ENCODE peak calls at places on chromosomes 6 and 20, in five cellular contexts. P is foreskin keratinocyte, C is endothelial cell of umbilical vein, X is fibroblast of lung, Z is breast epithelium. B is an unnamed sample. For H3K4me1, the result is how much of the 10 kb centered on the place peaks cover.

GRCh38 chr6:44489912-44490604 is 102.6 kb downstream of the CDC5L start:
- DNase-seq in Z (peak), C (peak), X (peak), P (peak), B (peak)

GRCh38 chr20:2817341-2817726 is 1.2 kb downstream of the TMEM239 start:
- DNase-seq in X (no peak), P (no peak), Z (no peak), C (no peak), B (no peak)

GRCh38 chr6:53627391-53628218 is 38.0 kb downstream of the KLHL31 start:
- DNase-seq in Z (no peak), P (peak), X (no peak), C (no peak), B (no peak)

GRCh38 chr6:75345413-75345812 is 60.8 kb upstream of the TMEM30A start:
- DNase-seq in X (no peak), P (no peak), C (no peak), Z (no peak), B (no peak)

GRCh38 chr6:25334793-25335192 is 55.6 kb downstream of the CARMIL1 start:
- DNase-seq in Z (no peak), X (no peak), P (no peak), C (no peak), B (no peak)

GRCh38 chr6:125257351-125257750 is 44.4 kb downstream of the HDDC2 start:
- DNase-seq in Z (no peak), X (peak), P (no peak), C (no peak), B (no peak)

GRCh38 chr20:19609642-19610223 is 148.3 kb upstream of the RIN2 start:
- DNase-seq in P (peak), C (no peak), X (no peak), Z (no peak), B (no peak)

GRCh38 chr20:5041433-5041832 is 40.1 kb upstream of the SLC23A2 start:
- DNase-seq in X (peak), P (no peak), C (no peak), Z (no peak), B (no peak)

GRCh38 chr6:43665376-43665775 is 20.5 kb downstream of the RSPH9 start:
- DNase-seq in X (no peak), C (no peak), P (peak), Z (no peak), B (no peak)

GRCh38 chr6:49949062-49949461 is 14.9 kb downstream of the DEFB114 start:
- DNase-seq in X (no peak), C (no peak), Z (no peak), P (no peak), B (no peak)

GRCh38 chr20:1824177-1824576 is 71.0 kb upstream of the SIRPA start:
- DNase-seq in P (no peak), X (no peak), Z (no peak), C (no peak), B (no peak)

GRCh38 chr20:56171087-56172012 is 77.2 kb upstream of the MC3R start:
- DNase-seq in X (no peak), P (peak), Z (no peak), C (no peak), B (no peak)

GRCh38 chr6:80163754-80164187 is 57.3 kb downstream of the BCKDHB start:
- DNase-seq in P (peak), X (peak), Z (no peak), C (peak), B (no peak)

GRCh38 chr20:25272223-25273000 is 24.5 kb downstream of the PYGB start:
- DNase-seq in X (no peak), C (no peak), P (no peak), Z (peak), B (peak)

GRCh38 chr6:112503210-112503609 is 156.1 kb downstream of the RFPL4B start:
- DNase-seq in P (no peak), Z (no peak), X (no peak), C (peak), B (no peak)

GRCh38 chr6:159107451-159108260 is 61.5 kb upstream of the FNDC1 start:
- DNase-seq in C (no peak), Z (no peak), P (no peak), X (no peak), B (no peak)

GRCh38 chr6:85670573-85670972 is 27.9 kb upstream of the SYNCRIP start:
- DNase-seq in C (peak), X (peak), Z (no peak), P (peak), B (no peak)

GRCh38 chr6:7540595-7540994 is 876 bp upstream of the DSP start:
- DNase-seq in X (no peak), P (peak), C (no peak), Z (peak), B (no peak)

GRCh38 chr6:92271101-92271500 is 1148.3 kb downstream of the EPHA7 start:
- DNase-seq in X (no peak), Z (no peak), P (no peak), C (peak), B (no peak)

GRCh38 chr6:1607557-1608221 is 2.0 kb upstream of the FOXC1 start:
- DNase-seq in C (peak), X (no peak), Z (peak), P (no peak), B (no peak)

GRCh38 chr6:1610497-1611321 is 994 bp downstream of the FOXC1 start:
- DNase-seq in Z (no peak), P (peak), C (peak), X (peak), B (no peak)

GRCh38 chr6:1608222-1608975 is 1.3 kb upstream of the FOXC1 start:
- DNase-seq in X (peak), C (peak), Z (no peak), P (no peak), B (no peak)

GRCh38 chr6:1609662-1610496 is at the start of gene FOXC1:
- DNase-seq in P (peak), Z (peak), X (peak), C (peak), B (peak)

GRCh38 chr6:1608976-1609661 is 596 bp upstream of the FOXC1 start:
- DNase-seq in X (no peak), P (no peak), C (peak), Z (no peak), B (peak)
- H3K4me1 ChIP-seq in X (under half), P (under half), C (under half), Z (under half), B (under half)

GRCh38 chr6:15443119-15443518 is 197.2 kb downstream of the JARID2 start:
- DNase-seq in C (peak), P (peak), Z (no peak), X (peak), B (no peak)
- H3K4me1 ChIP-seq in C (under half), P (under half), Z (under half), X (under half), B (under half)

DNA sequence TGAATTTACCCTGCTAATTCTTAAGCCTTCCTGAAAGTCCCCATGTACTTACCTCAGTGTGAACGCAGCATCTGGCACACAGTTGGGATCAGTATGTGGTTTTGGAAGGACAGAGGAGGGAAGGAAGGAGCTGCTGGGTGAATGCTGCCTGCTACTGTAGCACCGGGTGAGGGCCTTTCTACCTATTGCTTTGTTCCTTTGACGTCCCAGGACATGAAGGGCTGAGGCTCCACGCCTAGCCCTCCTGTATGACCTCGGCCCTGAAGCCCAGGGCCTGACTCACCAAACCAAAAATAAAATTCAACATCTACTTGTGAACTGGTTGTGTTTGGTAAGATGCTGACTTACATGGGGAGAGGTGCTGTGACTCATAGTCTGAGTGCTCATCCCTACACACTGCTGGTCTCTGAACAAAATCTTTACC is 51.1 kb downstream of the ARID1B start:
- DNase-seq in Z (no peak), P (peak), X (peak), C (no peak), B (no peak)
- H3K4me1 ChIP-seq in Z (under half), P (under half), X (under half), C (under half), B (under half)

DNA sequence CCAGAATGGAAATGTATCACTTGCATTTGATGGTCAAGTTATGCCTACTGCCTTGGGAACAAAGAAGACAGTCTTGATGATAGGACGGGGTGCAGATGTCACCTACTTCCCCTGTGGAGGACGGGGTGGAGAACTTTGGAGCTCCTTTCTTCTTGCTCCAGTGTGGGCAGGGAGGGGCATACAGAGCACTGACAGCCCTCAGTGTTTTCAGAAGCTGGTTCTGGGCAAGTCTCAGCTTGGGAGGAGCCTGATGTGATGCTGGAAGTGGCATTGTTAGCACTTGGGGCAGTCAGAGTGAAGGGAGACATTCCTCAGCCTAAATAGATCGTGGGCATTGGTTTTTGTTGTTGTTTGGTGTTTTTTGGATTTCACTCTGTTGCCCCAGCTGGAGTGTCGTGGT is 59.7 kb downstream of the SYNJ2 start:
- DNase-seq in C (peak), X (no peak), Z (no peak), P (peak), B (no peak)
- H3K4me1 ChIP-seq in C (under half), X (under half), Z (under half), P (under half), B (under half)

GRCh38 chr6:31546339-31546961 is at the start of gene ATP6V1G2:
- DNase-seq in C (peak), P (peak), Z (peak), X (peak), B (peak)

GRCh38 chr6:31545291-31545690 is 1.1 kb downstream of the ATP6V1G2 start:
- DNase-seq in X (no peak), C (no peak), Z (no peak), P (no peak), B (no peak)

GRCh38 chr6:31547727-31548422 is 467 bp downstream of the NFKBIL1 start:
- DNase-seq in P (no peak), C (no peak), X (no peak), Z (no peak), B (no peak)

GRCh38 chr6:31546962-31547726 is at the start of gene NFKBIL1:
- DNase-seq in X (peak), Z (peak), P (peak), C (peak), B (peak)

DNA sequence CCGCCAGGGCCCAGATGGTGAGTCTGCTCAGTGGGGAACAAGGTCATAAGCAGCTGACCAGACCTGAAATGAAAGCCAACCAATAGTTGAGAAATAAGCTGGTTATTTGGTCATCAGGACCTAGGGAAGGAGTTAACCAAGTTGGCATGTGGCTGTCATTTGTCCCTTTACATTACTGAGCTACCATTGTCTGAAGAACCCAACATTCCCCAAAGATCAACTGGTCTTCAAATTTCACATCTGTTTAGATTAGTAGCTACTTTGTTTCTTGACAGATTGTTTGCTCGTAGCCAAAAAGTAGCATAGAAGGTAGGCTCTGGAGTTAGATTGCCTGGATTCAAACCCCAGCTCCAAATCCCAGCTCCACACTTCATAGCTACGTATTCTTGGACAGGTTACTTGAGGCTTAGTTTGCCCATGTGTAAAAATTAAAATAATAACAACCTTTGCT is 1.0 kb downstream of the NFKBIL1 start:
- DNase-seq in Z (no peak), X (no peak), P (no peak), C (no peak), B (no peak)
- H3K4me1 ChIP-seq in Z (under half), X (under half), P (under half), C (under half), B (under half)

GRCh38 chr20:61437280-61438206 is 185.5 kb downstream of the CDH4 start:
- DNase-seq in C (no peak), P (no peak), X (peak), Z (peak), B (no peak)
- H3K4me1 ChIP-seq in C (under half), P (under half), X (under half), Z (under half), B (under half)

GRCh38 chr20:63382551-63383300 is 21.6 kb upstream of the CHRNA4 start:
- DNase-seq in X (no peak), P (no peak), C (no peak), Z (no peak), B (no peak)
- H3K4me1 ChIP-seq in X (under half), P (under half), C (under half), Z (under half), B (under half)

DNA sequence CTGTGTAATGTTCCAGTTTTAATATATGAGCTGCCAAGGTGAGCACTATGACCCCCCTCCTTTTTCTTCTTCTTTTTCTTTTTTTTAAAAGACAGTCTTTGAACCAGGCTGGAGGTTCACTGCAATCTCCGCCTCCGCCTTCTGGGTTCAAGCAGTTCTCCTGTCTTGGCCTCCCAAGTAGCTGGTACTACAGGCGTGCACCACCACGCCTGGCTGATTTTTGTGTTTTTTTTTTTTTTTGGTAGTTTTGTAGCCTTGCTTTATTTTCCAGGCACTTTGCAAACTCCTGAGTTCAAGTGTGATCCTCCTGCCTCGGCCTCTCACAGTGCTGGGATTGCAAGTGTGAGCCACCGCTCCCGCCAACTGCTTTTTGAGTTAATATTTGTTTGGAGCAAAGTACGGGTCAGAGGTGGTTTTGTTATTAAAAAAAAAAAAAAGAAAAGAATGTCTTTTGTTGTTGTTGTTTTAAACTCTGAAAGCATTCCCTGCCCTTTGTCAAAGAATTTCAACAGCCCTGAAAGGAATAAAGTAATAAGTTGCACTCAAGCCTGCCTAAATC is 78.6 kb downstream of the JARID2 start:
- DNase-seq in C (no peak), X (no peak), Z (no peak), P (no peak), B (no peak)
- H3K4me1 ChIP-seq in C (under half), X (under half), Z (under half), P (under half), B (under half)